ENCODE peak calls at places on chromosomes 6 and 20, in nine cellular contexts. One of them, this sample, is unnamed.

GRCh38 chr20:35049776-35050352 is 42.7 kb downstream of the TRPC4AP start:
- DNase-seq in GM13977: no peak
- DNase-seq in cardiac muscle cell: no peak
- DNase-seq in IMR-90: no peak
- DNase-seq in CD4-positive, alpha-beta T cell: no peak
- DNase-seq in tibial nerve: no peak
- DNase-seq in thoracic aorta: no peak
- DNase-seq in progenitor cell of endocrine pancreas: no peak
- DNase-seq in cardiac fibroblast: peak
- DNase-seq in this sample: no peak

GRCh38 chr6:148521158-148521557 is 178.5 kb downstream of the SASH1 start:
- DNase-seq in GM13977: no peak
- DNase-seq in cardiac muscle cell: no peak
- DNase-seq in IMR-90: no peak
- DNase-seq in CD4-positive, alpha-beta T cell: no peak
- DNase-seq in tibial nerve: no peak
- DNase-seq in thoracic aorta: no peak
- DNase-seq in progenitor cell of endocrine pancreas: no peak
- DNase-seq in cardiac fibroblast: peak
- DNase-seq in this sample: no peak

GRCh38 chr20:42308980-42309524 is 690.9 kb upstream of the CHD6 start:
- DNase-seq in GM13977: no peak
- DNase-seq in cardiac muscle cell: no peak
- DNase-seq in IMR-90: no peak
- DNase-seq in CD4-positive, alpha-beta T cell: no peak
- DNase-seq in tibial nerve: no peak
- DNase-seq in thoracic aorta: no peak
- DNase-seq in progenitor cell of endocrine pancreas: no peak
- DNase-seq in cardiac fibroblast: no peak
- DNase-seq in this sample: no peak

GRCh38 chr6:73739097-73739496 is 43.1 kb downstream of the CD109 start:
- DNase-seq in GM13977: peak
- DNase-seq in cardiac muscle cell: peak
- DNase-seq in IMR-90: peak
- DNase-seq in CD4-positive, alpha-beta T cell: no peak
- DNase-seq in tibial nerve: no peak
- DNase-seq in thoracic aorta: no peak
- DNase-seq in progenitor cell of endocrine pancreas: no peak
- DNase-seq in cardiac fibroblast: peak
- DNase-seq in this sample: no peak

GRCh38 chr6:87660226-87660886 is 41.7 kb downstream of the AKIRIN2 start:
- DNase-seq in GM13977: no peak
- DNase-seq in cardiac muscle cell: peak
- DNase-seq in IMR-90: peak
- DNase-seq in CD4-positive, alpha-beta T cell: no peak
- DNase-seq in tibial nerve: no peak
- DNase-seq in thoracic aorta: no peak
- DNase-seq in progenitor cell of endocrine pancreas: no peak
- DNase-seq in cardiac fibroblast: peak
- DNase-seq in this sample: no peak

GRCh38 chr20:25315418-25316210 is 67.7 kb downstream of the PYGB start:
- DNase-seq in GM13977: no peak
- DNase-seq in cardiac muscle cell: no peak
- DNase-seq in IMR-90: peak
- DNase-seq in CD4-positive, alpha-beta T cell: no peak
- DNase-seq in tibial nerve: no peak
- DNase-seq in thoracic aorta: no peak
- DNase-seq in progenitor cell of endocrine pancreas: no peak
- DNase-seq in cardiac fibroblast: peak
- DNase-seq in this sample: no peak

GRCh38 chr6:47483853-47484546 is 6.4 kb downstream of the CD2AP start:
- DNase-seq in GM13977: no peak
- DNase-seq in cardiac muscle cell: no peak
- DNase-seq in IMR-90: peak
- DNase-seq in CD4-positive, alpha-beta T cell: no peak
- DNase-seq in tibial nerve: no peak
- DNase-seq in thoracic aorta: no peak
- DNase-seq in progenitor cell of endocrine pancreas: no peak
- DNase-seq in cardiac fibroblast: peak
- DNase-seq in this sample: no peak

GRCh38 chr6:36755435-36756348 is 58.1 kb downstream of the RAB44 start:
- DNase-seq in GM13977: peak
- DNase-seq in cardiac muscle cell: peak
- DNase-seq in IMR-90: peak
- DNase-seq in CD4-positive, alpha-beta T cell: peak
- DNase-seq in tibial nerve: no peak
- DNase-seq in thoracic aorta: no peak
- DNase-seq in progenitor cell of endocrine pancreas: no peak
- DNase-seq in cardiac fibroblast: peak
- DNase-seq in this sample: no peak

GRCh38 chr20:46130534-46130933 is 12.4 kb downstream of the CD40 start:
- DNase-seq in GM13977: no peak
- DNase-seq in cardiac muscle cell: no peak
- DNase-seq in IMR-90: no peak
- DNase-seq in CD4-positive, alpha-beta T cell: no peak
- DNase-seq in tibial nerve: no peak
- DNase-seq in thoracic aorta: no peak
- DNase-seq in progenitor cell of endocrine pancreas: no peak
- DNase-seq in cardiac fibroblast: no peak
- DNase-seq in this sample: no peak

GRCh38 chr20:32397567-32398084 is 39.5 kb downstream of the ASXL1 start:
- DNase-seq in GM13977: no peak
- DNase-seq in cardiac muscle cell: peak
- DNase-seq in IMR-90: no peak
- DNase-seq in CD4-positive, alpha-beta T cell: no peak
- DNase-seq in tibial nerve: no peak
- DNase-seq in thoracic aorta: no peak
- DNase-seq in progenitor cell of endocrine pancreas: no peak
- DNase-seq in cardiac fibroblast: no peak
- DNase-seq in this sample: no peak

GRCh38 chr6:168089186-168090063 is 10.4 kb upstream of the FRMD1 start:
- DNase-seq in GM13977: no peak
- DNase-seq in cardiac muscle cell: no peak
- DNase-seq in IMR-90: no peak
- DNase-seq in CD4-positive, alpha-beta T cell: no peak
- DNase-seq in tibial nerve: no peak
- DNase-seq in thoracic aorta: no peak
- DNase-seq in progenitor cell of endocrine pancreas: no peak
- DNase-seq in cardiac fibroblast: no peak
- DNase-seq in this sample: no peak

GRCh38 chr6:128367437-128367836 is 153.0 kb downstream of the PTPRK start:
- DNase-seq in GM13977: no peak
- DNase-seq in cardiac muscle cell: no peak
- DNase-seq in IMR-90: no peak
- DNase-seq in CD4-positive, alpha-beta T cell: no peak
- DNase-seq in tibial nerve: no peak
- DNase-seq in thoracic aorta: no peak
- DNase-seq in progenitor cell of endocrine pancreas: no peak
- DNase-seq in cardiac fibroblast: no peak
- DNase-seq in this sample: no peak

GRCh38 chr6:128365520-128366160 is 154.8 kb downstream of the PTPRK start:
- DNase-seq in GM13977: no peak
- DNase-seq in cardiac muscle cell: no peak
- DNase-seq in IMR-90: no peak
- DNase-seq in CD4-positive, alpha-beta T cell: no peak
- DNase-seq in tibial nerve: no peak
- DNase-seq in thoracic aorta: no peak
- DNase-seq in progenitor cell of endocrine pancreas: no peak
- DNase-seq in cardiac fibroblast: no peak
- DNase-seq in this sample: no peak

GRCh38 chr6:128368213-128369000 is 152.0 kb downstream of the PTPRK start:
- DNase-seq in GM13977: no peak
- DNase-seq in cardiac muscle cell: no peak
- DNase-seq in IMR-90: no peak
- DNase-seq in CD4-positive, alpha-beta T cell: no peak
- DNase-seq in tibial nerve: no peak
- DNase-seq in thoracic aorta: no peak
- DNase-seq in progenitor cell of endocrine pancreas: no peak
- DNase-seq in cardiac fibroblast: no peak
- DNase-seq in this sample: no peak

GRCh38 chr6:128371113-128371512 is 149.3 kb downstream of the PTPRK start:
- DNase-seq in GM13977: no peak
- DNase-seq in cardiac muscle cell: no peak
- DNase-seq in IMR-90: no peak
- DNase-seq in CD4-positive, alpha-beta T cell: no peak
- DNase-seq in tibial nerve: no peak
- DNase-seq in thoracic aorta: no peak
- DNase-seq in progenitor cell of endocrine pancreas: no peak
- DNase-seq in cardiac fibroblast: no peak
- DNase-seq in this sample: no peak

DNA sequence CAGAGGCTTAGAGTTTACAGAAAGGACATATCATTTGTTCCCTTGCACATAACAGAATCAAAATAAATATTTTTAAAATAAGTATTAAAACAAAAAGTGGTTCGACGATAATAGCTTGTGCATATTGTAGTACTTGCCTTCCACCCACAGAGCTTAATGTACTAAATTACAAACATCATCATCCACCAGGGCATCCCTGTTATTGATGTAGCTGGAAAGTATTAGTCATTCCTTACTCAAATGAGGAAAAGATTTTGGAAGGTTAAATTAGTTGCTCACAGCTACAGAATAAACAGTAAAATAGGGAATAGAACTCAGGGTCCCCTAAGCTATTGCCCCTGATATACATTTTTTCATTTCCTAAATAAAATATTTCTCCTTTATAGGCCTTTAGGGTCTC is 150.3 kb downstream of the PTPRK start:
- DNase-seq in GM13977: no peak
- DNase-seq in cardiac muscle cell: peak
- DNase-seq in IMR-90: peak
- DNase-seq in CD4-positive, alpha-beta T cell: no peak
- DNase-seq in tibial nerve: no peak
- DNase-seq in thoracic aorta: no peak
- DNase-seq in progenitor cell of endocrine pancreas: no peak
- DNase-seq in cardiac fibroblast: peak
- DNase-seq in this sample: no peak
- TF ChIP-seq CTCF in GM13977: no peak
- TF ChIP-seq CTCF in cardiac muscle cell: no peak
- TF ChIP-seq CTCF in IMR-90: no peak
- TF ChIP-seq CTCF in CD4-positive, alpha-beta T cell: no peak
- TF ChIP-seq CTCF in tibial nerve: no peak
- TF ChIP-seq CTCF in thoracic aorta: no peak
- TF ChIP-seq CTCF in progenitor cell of endocrine pancreas: no peak
- TF ChIP-seq CTCF in cardiac fibroblast: no peak
- TF ChIP-seq CTCF in this sample: no peak

GRCh38 chr20:43404880-43405279 is 52.8 kb upstream of the SRSF6 start:
- DNase-seq in GM13977: no peak
- DNase-seq in cardiac muscle cell: peak
- DNase-seq in IMR-90: no peak
- DNase-seq in CD4-positive, alpha-beta T cell: no peak
- DNase-seq in tibial nerve: no peak
- DNase-seq in thoracic aorta: no peak
- DNase-seq in progenitor cell of endocrine pancreas: no peak
- DNase-seq in cardiac fibroblast: peak
- DNase-seq in this sample: no peak
- TF ChIP-seq CTCF in GM13977: peak
- TF ChIP-seq CTCF in cardiac muscle cell: peak
- TF ChIP-seq CTCF in IMR-90: peak
- TF ChIP-seq CTCF in CD4-positive, alpha-beta T cell: no peak
- TF ChIP-seq CTCF in tibial nerve: no peak
- TF ChIP-seq CTCF in thoracic aorta: no peak
- TF ChIP-seq CTCF in progenitor cell of endocrine pancreas: peak
- TF ChIP-seq CTCF in cardiac fibroblast: peak
- TF ChIP-seq CTCF in this sample: no peak

DNA sequence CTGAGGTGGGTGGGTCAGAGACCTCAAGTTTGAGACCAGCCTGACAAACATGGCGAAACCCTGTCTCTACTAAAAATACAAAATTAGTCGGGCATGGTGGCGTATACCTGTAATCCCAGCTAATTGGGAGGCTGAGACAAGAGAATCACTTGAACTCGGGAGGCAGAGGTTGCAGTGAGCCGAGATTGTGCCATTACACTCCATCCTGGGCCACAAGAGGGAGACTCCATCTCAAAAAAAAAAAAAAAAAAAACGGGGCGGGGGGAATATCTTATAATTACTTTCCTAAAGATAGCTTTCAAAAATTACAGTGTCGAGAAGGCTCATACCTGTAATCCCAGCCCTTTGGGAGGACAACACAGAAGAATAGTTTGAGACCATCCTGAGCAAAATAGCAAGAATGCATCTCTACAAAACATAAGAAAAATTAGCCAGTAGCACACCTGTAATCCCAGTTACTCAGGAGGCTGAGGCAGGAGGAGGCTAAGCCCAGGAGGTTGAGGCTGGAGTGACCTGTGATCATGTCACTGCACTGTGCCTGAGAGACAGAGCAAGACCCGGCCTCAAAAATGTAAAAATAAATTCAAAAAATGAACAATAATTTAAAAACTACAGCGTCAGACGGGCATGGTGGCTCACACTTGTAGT is 25.8 kb downstream of the CBFA2T2 start:
- DNase-seq in GM13977: no peak
- DNase-seq in cardiac muscle cell: no peak
- DNase-seq in IMR-90: no peak
- DNase-seq in CD4-positive, alpha-beta T cell: no peak
- DNase-seq in tibial nerve: no peak
- DNase-seq in thoracic aorta: no peak
- DNase-seq in progenitor cell of endocrine pancreas: no peak
- DNase-seq in cardiac fibroblast: peak
- DNase-seq in this sample: no peak
- TF ChIP-seq CTCF in GM13977: no peak
- TF ChIP-seq CTCF in cardiac muscle cell: peak
- TF ChIP-seq CTCF in IMR-90: peak
- TF ChIP-seq CTCF in CD4-positive, alpha-beta T cell: peak
- TF ChIP-seq CTCF in tibial nerve: no peak
- TF ChIP-seq CTCF in thoracic aorta: no peak
- TF ChIP-seq CTCF in progenitor cell of endocrine pancreas: peak
- TF ChIP-seq CTCF in cardiac fibroblast: peak
- TF ChIP-seq CTCF in this sample: no peak

DNA sequence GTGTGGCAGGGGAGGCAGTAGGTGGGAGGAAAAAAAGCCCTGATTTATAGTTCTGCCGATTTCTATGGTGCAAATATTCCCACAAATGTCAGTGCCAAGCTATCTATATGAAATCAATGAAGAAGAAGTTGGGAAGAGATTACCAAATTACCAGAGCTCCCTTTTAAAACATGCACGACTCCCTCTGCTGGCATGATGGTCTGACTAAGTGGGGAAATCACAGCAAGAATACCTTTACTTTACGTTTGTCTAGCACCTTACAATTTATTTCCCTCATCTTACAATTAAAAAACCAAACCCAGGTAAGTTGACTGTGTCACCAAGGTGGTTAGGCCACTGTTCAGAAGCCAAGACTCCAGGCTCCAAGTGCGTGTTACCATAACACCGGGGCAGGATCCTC is 55.6 kb downstream of the AGPAT4 start:
- DNase-seq in GM13977: no peak
- DNase-seq in cardiac muscle cell: no peak
- DNase-seq in IMR-90: no peak
- DNase-seq in CD4-positive, alpha-beta T cell: no peak
- DNase-seq in tibial nerve: no peak
- DNase-seq in thoracic aorta: no peak
- DNase-seq in progenitor cell of endocrine pancreas: no peak
- DNase-seq in cardiac fibroblast: peak
- DNase-seq in this sample: no peak
- TF ChIP-seq CTCF in GM13977: no peak
- TF ChIP-seq CTCF in cardiac muscle cell: no peak
- TF ChIP-seq CTCF in IMR-90: no peak
- TF ChIP-seq CTCF in CD4-positive, alpha-beta T cell: no peak
- TF ChIP-seq CTCF in tibial nerve: no peak
- TF ChIP-seq CTCF in thoracic aorta: no peak
- TF ChIP-seq CTCF in progenitor cell of endocrine pancreas: no peak
- TF ChIP-seq CTCF in cardiac fibroblast: peak
- TF ChIP-seq CTCF in this sample: no peak